ENCODE peak calls at places on chromosomes 11 and 22, in nine cellular contexts. C is colonic mucosa; M is GM20000; E is Right ventricle myocardium inferior; L is astrocyte of the spinal cord; D is epithelial cell of esophagus; K is HEK293T; N is central memory CD8-positive, alpha-beta T cell; U is AML-193. J is an unnamed sample.

GRCh38 chr11:118929496-118930151 is 3.9 kb upstream of the BCL9L start:
- DNase-seq in C (peak), M (peak), E (peak), L (peak), D (peak), K (peak), N (peak), U (peak), J (no peak)

GRCh38 chr11:36007127-36007824 is 63.4 kb downstream of the LDLRAD3 start:
- DNase-seq in C (no peak), M (no peak), E (no peak), L (no peak), D (peak), K (no peak), N (no peak), U (no peak), J (no peak)

GRCh38 chr11:134562941-134563471 is 151.0 kb upstream of the B3GAT1 start:
- DNase-seq in C (peak), M (no peak), E (no peak), L (no peak), D (no peak), K (no peak), N (no peak), U (no peak), J (no peak)

GRCh38 chr11:789951-790350 is at the start of gene CEND1:
- DNase-seq in C (no peak), M (peak), E (no peak), L (peak), D (peak), K (peak), N (no peak), U (no peak), J (no peak)

GRCh38 chr11:70816156-70816678 is 417.9 kb downstream of the CTTN start:
- DNase-seq in C (no peak), M (no peak), E (peak), L (no peak), D (no peak), K (no peak), N (no peak), U (no peak), J (no peak)

GRCh38 chr11:22670803-22671202 is 4.4 kb downstream of the GAS2 start:
- DNase-seq in C (no peak), M (peak), E (no peak), L (no peak), D (peak), K (no peak), N (no peak), U (peak), J (no peak)

GRCh38 chr11:2579315-2580060 is 120.3 kb downstream of the KCNQ1OT1 start:
- DNase-seq in C (no peak), M (no peak), E (peak), L (no peak), D (no peak), K (no peak), N (no peak), U (no peak), J (no peak)

GRCh38 chr11:32379714-32380113 is 55.6 kb downstream of the WT1 start:
- DNase-seq in C (no peak), M (no peak), E (no peak), L (no peak), D (no peak), K (no peak), N (no peak), U (no peak), J (no peak)

GRCh38 chr11:86021390-86021789 is 47.5 kb downstream of the PICALM start:
- DNase-seq in C (no peak), M (no peak), E (no peak), L (no peak), D (no peak), K (no peak), N (no peak), U (peak), J (no peak)

GRCh38 chr11:44530413-44531115 is 34.9 kb upstream of the CD82 start:
- DNase-seq in C (no peak), M (no peak), E (no peak), L (no peak), D (no peak), K (no peak), N (no peak), U (peak), J (no peak)

GRCh38 chr11:766106-766940 is 11.0 kb downstream of the GATD1 start:
- DNase-seq in C (no peak), M (no peak), E (no peak), L (no peak), D (no peak), K (no peak), N (no peak), U (no peak), J (no peak)

GRCh38 chr22:17258015-17258827 is 39.0 kb upstream of the ADA2 start:
- DNase-seq in C (peak), M (peak), E (peak), L (peak), D (peak), K (no peak), N (no peak), U (no peak), J (no peak)

GRCh38 chr11:11177156-11177808 is 175.8 kb downstream of the CSNK2A3 start:
- DNase-seq in C (no peak), M (no peak), E (no peak), L (no peak), D (peak), K (no peak), N (no peak), U (no peak), J (no peak)

GRCh38 chr22:30246962-30247376 is 410 bp upstream of the LIF start:
- DNase-seq in C (peak), M (no peak), E (peak), L (no peak), D (no peak), K (no peak), N (no peak), U (no peak), J (no peak)

GRCh38 chr11:132864811-132865576 is 667.3 kb downstream of the OPCML start:
- DNase-seq in C (no peak), M (no peak), E (no peak), L (no peak), D (no peak), K (no peak), N (no peak), U (no peak), J (no peak)

GRCh38 chr11:45859661-45860140 is 12.4 kb downstream of the CRY2 start:
- DNase-seq in C (peak), M (no peak), E (peak), L (peak), D (peak), K (no peak), N (no peak), U (no peak), J (no peak)

J was measured in esophagus squamous epithelium.